ENCODE peak calls at places on chromosomes 3 and 15, in seven cellular contexts. One of them, this sample, is unnamed.

GRCh38 chr3:54376941-54377578 is 254.7 kb downstream of the CACNA2D3 start:
- DNase-seq in CD4-positive, alpha-beta T cell: no peak
- DNase-seq in heart left ventricle: no peak
- DNase-seq in right cardiac atrium: no peak
- DNase-seq in tibial nerve: no peak
- DNase-seq in PC-3: no peak
- DNase-seq in pancreas: no peak
- DNase-seq in this sample: no peak

GRCh38 chr15:76336254-76337046 is at the start of gene ISL2:
- DNase-seq in pancreas: no peak
- DNase-seq in tibial nerve: no peak
- DNase-seq in CD4-positive, alpha-beta T cell: no peak
- DNase-seq in right cardiac atrium: peak
- DNase-seq in heart left ventricle: peak
- DNase-seq in PC-3: peak
- DNase-seq in this sample: no peak

GRCh38 chr3:135159848-135160247 is 364.8 kb downstream of the EPHB1 start:
- DNase-seq in tibial nerve: no peak
- DNase-seq in heart left ventricle: no peak
- DNase-seq in pancreas: no peak
- DNase-seq in PC-3: no peak
- DNase-seq in right cardiac atrium: no peak
- DNase-seq in CD4-positive, alpha-beta T cell: no peak
- DNase-seq in this sample: no peak

GRCh38 chr3:121998030-121998580 is 23.9 kb downstream of the ILDR1 start:
- DNase-seq in right cardiac atrium: no peak
- DNase-seq in CD4-positive, alpha-beta T cell: no peak
- DNase-seq in heart left ventricle: no peak
- DNase-seq in tibial nerve: no peak
- DNase-seq in pancreas: no peak
- DNase-seq in PC-3: peak
- DNase-seq in this sample: no peak

GRCh38 chr15:35979608-35980007 is 433.6 kb upstream of the DPH6 start:
- DNase-seq in pancreas: no peak
- DNase-seq in heart left ventricle: no peak
- DNase-seq in PC-3: no peak
- DNase-seq in tibial nerve: no peak
- DNase-seq in right cardiac atrium: no peak
- DNase-seq in CD4-positive, alpha-beta T cell: no peak
- DNase-seq in this sample: no peak

GRCh38 chr3:181009225-181009624 is 19.7 kb upstream of the DNAJC19 start:
- DNase-seq in right cardiac atrium: no peak
- DNase-seq in heart left ventricle: no peak
- DNase-seq in pancreas: no peak
- DNase-seq in PC-3: no peak
- DNase-seq in CD4-positive, alpha-beta T cell: no peak
- DNase-seq in tibial nerve: no peak
- DNase-seq in this sample: no peak

GRCh38 chr3:184725176-184725575 is 13.3 kb upstream of the MAGEF1 start:
- DNase-seq in PC-3: no peak
- DNase-seq in pancreas: no peak
- DNase-seq in heart left ventricle: no peak
- DNase-seq in tibial nerve: no peak
- DNase-seq in CD4-positive, alpha-beta T cell: no peak
- DNase-seq in right cardiac atrium: no peak
- DNase-seq in this sample: no peak

GRCh38 chr3:139283301-139283700 is 60.5 kb upstream of the MRPS22 start:
- DNase-seq in tibial nerve: no peak
- DNase-seq in CD4-positive, alpha-beta T cell: no peak
- DNase-seq in heart left ventricle: no peak
- DNase-seq in pancreas: no peak
- DNase-seq in PC-3: no peak
- DNase-seq in right cardiac atrium: no peak
- DNase-seq in this sample: no peak

GRCh38 chr3:191412764-191413163 is 48.2 kb upstream of the PYDC2 start:
- DNase-seq in tibial nerve: no peak
- DNase-seq in PC-3: peak
- DNase-seq in heart left ventricle: no peak
- DNase-seq in CD4-positive, alpha-beta T cell: no peak
- DNase-seq in pancreas: no peak
- DNase-seq in right cardiac atrium: no peak
- DNase-seq in this sample: no peak

GRCh38 chr15:65194826-65195541 is 9.8 kb upstream of the CLPX start:
- DNase-seq in CD4-positive, alpha-beta T cell: no peak
- DNase-seq in tibial nerve: no peak
- DNase-seq in right cardiac atrium: no peak
- DNase-seq in pancreas: no peak
- DNase-seq in PC-3: no peak
- DNase-seq in heart left ventricle: no peak
- DNase-seq in this sample: no peak

GRCh38 chr15:98923159-98923558 is 84.4 kb downstream of the PGPEP1L start:
- DNase-seq in pancreas: peak
- DNase-seq in right cardiac atrium: no peak
- DNase-seq in heart left ventricle: no peak
- DNase-seq in CD4-positive, alpha-beta T cell: no peak
- DNase-seq in PC-3: no peak
- DNase-seq in tibial nerve: no peak
- DNase-seq in this sample: no peak

GRCh38 chr3:132210476-132211346 is 106.5 kb upstream of the ACP3 start:
- DNase-seq in PC-3: peak
- DNase-seq in CD4-positive, alpha-beta T cell: no peak
- DNase-seq in heart left ventricle: no peak
- DNase-seq in pancreas: peak
- DNase-seq in right cardiac atrium: no peak
- DNase-seq in tibial nerve: no peak
- DNase-seq in this sample: no peak

GRCh38 chr15:64651573-64652260 is 123.7 kb downstream of the RBPMS2 start:
- DNase-seq in pancreas: no peak
- DNase-seq in CD4-positive, alpha-beta T cell: peak
- DNase-seq in tibial nerve: no peak
- DNase-seq in PC-3: peak
- DNase-seq in heart left ventricle: no peak
- DNase-seq in right cardiac atrium: no peak
- DNase-seq in this sample: no peak

GRCh38 chr3:46845860-46846623 is 17.2 kb downstream of the MYL3 start:
- DNase-seq in right cardiac atrium: peak
- DNase-seq in tibial nerve: peak
- DNase-seq in pancreas: peak
- DNase-seq in heart left ventricle: peak
- DNase-seq in CD4-positive, alpha-beta T cell: peak
- DNase-seq in PC-3: peak
- DNase-seq in this sample: peak

GRCh38 chr15:83200589-83200988 is 7.0 kb downstream of the HDGFL3 start:
- DNase-seq in CD4-positive, alpha-beta T cell: no peak
- DNase-seq in heart left ventricle: no peak
- DNase-seq in right cardiac atrium: no peak
- DNase-seq in tibial nerve: no peak
- DNase-seq in PC-3: no peak
- DNase-seq in pancreas: no peak
- DNase-seq in this sample: no peak

GRCh38 chr3:14522768-14523167 is 17.4 kb downstream of the GRIP2 start:
- DNase-seq in heart left ventricle: no peak
- DNase-seq in PC-3: no peak
- DNase-seq in tibial nerve: no peak
- DNase-seq in CD4-positive, alpha-beta T cell: no peak
- DNase-seq in pancreas: peak
- DNase-seq in right cardiac atrium: no peak
- DNase-seq in this sample: no peak

GRCh38 chr3:158768361-158768787 is 33.5 kb upstream of the MFSD1 start:
- DNase-seq in PC-3: peak
- DNase-seq in heart left ventricle: peak
- DNase-seq in pancreas: no peak
- DNase-seq in right cardiac atrium: peak
- DNase-seq in tibial nerve: peak
- DNase-seq in CD4-positive, alpha-beta T cell: no peak
- DNase-seq in this sample: peak

GRCh38 chr3:44687898-44688297 is 24.6 kb upstream of the ZNF502 start:
- DNase-seq in tibial nerve: no peak
- DNase-seq in right cardiac atrium: no peak
- DNase-seq in CD4-positive, alpha-beta T cell: no peak
- DNase-seq in PC-3: no peak
- DNase-seq in pancreas: no peak
- DNase-seq in heart left ventricle: no peak
- DNase-seq in this sample: no peak

GRCh38 chr3:197854596-197855343 is 63.7 kb downstream of the LRCH3 start:
- DNase-seq in tibial nerve: no peak
- DNase-seq in PC-3: peak
- DNase-seq in right cardiac atrium: no peak
- DNase-seq in heart left ventricle: no peak
- DNase-seq in CD4-positive, alpha-beta T cell: no peak
- DNase-seq in pancreas: no peak
- DNase-seq in this sample: no peak

GRCh38 chr15:62521396-62521795 is 356.3 kb upstream of the C2CD4B start:
- DNase-seq in PC-3: no peak
- DNase-seq in heart left ventricle: no peak
- DNase-seq in tibial nerve: no peak
- DNase-seq in pancreas: no peak
- DNase-seq in right cardiac atrium: no peak
- DNase-seq in CD4-positive, alpha-beta T cell: no peak
- DNase-seq in this sample: no peak

GRCh38 chr3:47004369-47005211 is 25.1 kb downstream of the NBEAL2 start:
- DNase-seq in PC-3: no peak
- DNase-seq in pancreas: peak
- DNase-seq in CD4-positive, alpha-beta T cell: no peak
- DNase-seq in tibial nerve: no peak
- DNase-seq in heart left ventricle: no peak
- DNase-seq in right cardiac atrium: no peak
- DNase-seq in this sample: no peak

GRCh38 chr15:71632571-71633195 is 177.7 kb upstream of the NR2E3 start:
- DNase-seq in tibial nerve: no peak
- DNase-seq in heart left ventricle: no peak
- DNase-seq in PC-3: no peak
- DNase-seq in pancreas: no peak
- DNase-seq in CD4-positive, alpha-beta T cell: no peak
- DNase-seq in right cardiac atrium: no peak
- DNase-seq in this sample: no peak

GRCh38 chr15:71638876-71639275 is 171.5 kb upstream of the NR2E3 start:
- DNase-seq in tibial nerve: no peak
- DNase-seq in right cardiac atrium: no peak
- DNase-seq in PC-3: no peak
- DNase-seq in pancreas: no peak
- DNase-seq in heart left ventricle: no peak
- DNase-seq in CD4-positive, alpha-beta T cell: no peak
- DNase-seq in this sample: no peak

GRCh38 chr15:71635735-71636134 is 174.6 kb upstream of the NR2E3 start:
- DNase-seq in right cardiac atrium: no peak
- DNase-seq in heart left ventricle: no peak
- DNase-seq in PC-3: no peak
- DNase-seq in CD4-positive, alpha-beta T cell: no peak
- DNase-seq in pancreas: no peak
- DNase-seq in tibial nerve: no peak
- DNase-seq in this sample: no peak

GRCh38 chr15:71639531-71639930 is 170.8 kb upstream of the NR2E3 start:
- DNase-seq in right cardiac atrium: no peak
- DNase-seq in PC-3: no peak
- DNase-seq in CD4-positive, alpha-beta T cell: no peak
- DNase-seq in pancreas: no peak
- DNase-seq in tibial nerve: no peak
- DNase-seq in heart left ventricle: no peak
- DNase-seq in this sample: no peak

GRCh38 chr15:71634820-71635219 is 175.5 kb upstream of the NR2E3 start:
- DNase-seq in pancreas: no peak
- DNase-seq in PC-3: no peak
- DNase-seq in tibial nerve: no peak
- DNase-seq in CD4-positive, alpha-beta T cell: no peak
- DNase-seq in heart left ventricle: no peak
- DNase-seq in right cardiac atrium: no peak
- DNase-seq in this sample: no peak
- H3K27ac ChIP-seq in pancreas: no peak
- H3K27ac ChIP-seq in PC-3: no peak
- H3K27ac ChIP-seq in tibial nerve: no peak
- H3K27ac ChIP-seq in CD4-positive, alpha-beta T cell: no peak
- H3K27ac ChIP-seq in heart left ventricle: no peak
- H3K27ac ChIP-seq in right cardiac atrium: no peak
- H3K27ac ChIP-seq in this sample: peak

GRCh38 chr3:64685800-64686445 is 1.9 kb downstream of the ADAMTS9 start:
- DNase-seq in PC-3: no peak
- DNase-seq in tibial nerve: peak
- DNase-seq in right cardiac atrium: peak
- DNase-seq in CD4-positive, alpha-beta T cell: no peak
- DNase-seq in pancreas: peak
- DNase-seq in heart left ventricle: peak
- DNase-seq in this sample: peak
- H3K27ac ChIP-seq in PC-3: no peak
- H3K27ac ChIP-seq in tibial nerve: peak
- H3K27ac ChIP-seq in right cardiac atrium: peak
- H3K27ac ChIP-seq in CD4-positive, alpha-beta T cell: no peak
- H3K27ac ChIP-seq in pancreas: peak
- H3K27ac ChIP-seq in heart left ventricle: peak
- H3K27ac ChIP-seq in this sample: peak

GRCh38 chr3:53254810-53255359 is 937 bp downstream of the TKT start:
- DNase-seq in right cardiac atrium: peak
- DNase-seq in CD4-positive, alpha-beta T cell: peak
- DNase-seq in tibial nerve: peak
- DNase-seq in pancreas: peak
- DNase-seq in PC-3: peak
- DNase-seq in heart left ventricle: peak
- DNase-seq in this sample: peak

GRCh38 chr3:53253707-53254106 is 2.1 kb downstream of the TKT start:
- DNase-seq in heart left ventricle: no peak
- DNase-seq in tibial nerve: no peak
- DNase-seq in pancreas: no peak
- DNase-seq in PC-3: no peak
- DNase-seq in CD4-positive, alpha-beta T cell: no peak
- DNase-seq in right cardiac atrium: no peak
- DNase-seq in this sample: no peak

GRCh38 chr3:53255775-53256703 is at the start of gene TKT:
- DNase-seq in heart left ventricle: peak
- DNase-seq in CD4-positive, alpha-beta T cell: peak
- DNase-seq in right cardiac atrium: peak
- DNase-seq in pancreas: peak
- DNase-seq in tibial nerve: peak
- DNase-seq in PC-3: peak
- DNase-seq in this sample: peak

GRCh38 chr3:53255360-53255774 is 455 bp downstream of the TKT start:
- DNase-seq in heart left ventricle: peak
- DNase-seq in right cardiac atrium: peak
- DNase-seq in CD4-positive, alpha-beta T cell: no peak
- DNase-seq in PC-3: no peak
- DNase-seq in tibial nerve: no peak
- DNase-seq in pancreas: no peak
- DNase-seq in this sample: peak

GRCh38 chr3:53254190-53254809 is 1.5 kb downstream of the TKT start:
- DNase-seq in tibial nerve: no peak
- DNase-seq in PC-3: peak
- DNase-seq in heart left ventricle: no peak
- DNase-seq in right cardiac atrium: no peak
- DNase-seq in pancreas: no peak
- DNase-seq in CD4-positive, alpha-beta T cell: no peak
- DNase-seq in this sample: no peak
- H3K27ac ChIP-seq in tibial nerve: peak
- H3K27ac ChIP-seq in PC-3: peak
- H3K27ac ChIP-seq in heart left ventricle: peak
- H3K27ac ChIP-seq in right cardiac atrium: peak
- H3K27ac ChIP-seq in pancreas: peak
- H3K27ac ChIP-seq in CD4-positive, alpha-beta T cell: no peak
- H3K27ac ChIP-seq in this sample: peak

GRCh38 chr3:61776390-61776789 is 215.0 kb downstream of the PTPRG start:
- DNase-seq in right cardiac atrium: no peak
- DNase-seq in heart left ventricle: no peak
- DNase-seq in PC-3: no peak
- DNase-seq in CD4-positive, alpha-beta T cell: no peak
- DNase-seq in pancreas: no peak
- DNase-seq in tibial nerve: no peak
- DNase-seq in this sample: no peak
- H3K27ac ChIP-seq in right cardiac atrium: no peak
- H3K27ac ChIP-seq in heart left ventricle: no peak
- H3K27ac ChIP-seq in PC-3: no peak
- H3K27ac ChIP-seq in CD4-positive, alpha-beta T cell: no peak
- H3K27ac ChIP-seq in pancreas: no peak
- H3K27ac ChIP-seq in tibial nerve: no peak
- H3K27ac ChIP-seq in this sample: no peak

This sample was measured in heart right ventricle.